ENCODE peak calls at places on chromosome 19, in four cellular contexts. M is renal cortical epithelial cell, Y is KBM-7, Q is tibial nerve. I is an unnamed sample.

GRCh38 chr19:49116544-49116943 is 2.4 kb downstream of the LIN7B start:
- DNase-seq in M (no peak), Y (peak; percentile 76), Q (peak; percentile 38), I (no peak)

GRCh38 chr19:35264281-35265125 is 4.3 kb upstream of the USF2 start:
- DNase-seq in M (peak; percentile 60), Y (peak; percentile 59), Q (peak; percentile 10), I (no peak)

GRCh38 chr19:39413269-39413902 is 917 bp downstream of the PLEKHG2 start:
- DNase-seq in M (no peak), Y (no peak), Q (no peak), I (no peak)

GRCh38 chr19:37718357-37718756 is 1.2 kb downstream of the ZNF607 start:
- DNase-seq in M (no peak), Y (peak; percentile 5), Q (no peak), I (no peak)

GRCh38 chr19:10009269-10009665 is 1.0 kb downstream of the COL5A3 start:
- DNase-seq in M (no peak), Y (no peak), Q (peak; percentile 44), I (no peak)

GRCh38 chr19:33520844-33521479 is 629 bp downstream of the PEPD start:
- DNase-seq in M (no peak), Y (no peak), Q (no peak), I (no peak)

GRCh38 chr19:31572671-31573298 is 223.5 kb upstream of the TSHZ3 start:
- DNase-seq in M (no peak), Y (no peak), Q (no peak), I (no peak)

GRCh38 chr19:11203194-11204075 is 6.1 kb upstream of the KANK2 start:
- DNase-seq in M (peak; percentile 58), Y (no peak), Q (peak; percentile 65), I (no peak)

GRCh38 chr19:5973376-5973775 is 4.6 kb downstream of the RANBP3 start:
- DNase-seq in M (no peak), Y (no peak), Q (no peak), I (no peak)

GRCh38 chr19:3409346-3410064 is 43.1 kb downstream of the NFIC start:
- DNase-seq in M (no peak), Y (no peak), Q (peak; percentile 47), I (no peak)

GRCh38 chr19:48965033-48965805 is at the start of gene FTL:
- DNase-seq in M (peak; percentile 84), Y (peak; percentile 97), Q (peak; percentile 97), I (peak; percentile 98)

GRCh38 chr19:41529484-41530183 is 46.3 kb upstream of the CEACAM21 start:
- DNase-seq in M (no peak), Y (no peak), Q (no peak), I (no peak)

GRCh38 chr19:50820549-50821247 is 2.9 kb downstream of the KLK1 start:
- DNase-seq in M (no peak), Y (peak; percentile 31), Q (no peak), I (no peak)

GRCh38 chr19:35797663-35798062 is 15.0 kb downstream of the PRODH2 start:
- DNase-seq in M (no peak), Y (no peak), Q (no peak), I (no peak)

GRCh38 chr19:10744848-10745293 is 27.0 kb downstream of the DNM2 start:
- DNase-seq in M (no peak), Y (no peak), Q (no peak), I (no peak)

GRCh38 chr19:50341091-50341564 is 12.0 kb upstream of the KCNC3 start:
- DNase-seq in M (no peak), Y (peak; percentile 38), Q (no peak), I (no peak)

GRCh38 chr19:13968999-13969398 is 16.7 kb downstream of the DCAF15 start:
- DNase-seq in M (no peak), Y (no peak), Q (no peak), I (no peak)

GRCh38 chr19:16379521-16380313 is 55.1 kb downstream of the KLF2 start:
- DNase-seq in M (no peak), Y (no peak), Q (no peak), I (peak; percentile 56)

GRCh38 chr19:19055701-19056100 is 8.1 kb upstream of the SLC25A42 start:
- DNase-seq in M (no peak), Y (no peak), Q (no peak), I (no peak)

GRCh38 chr19:38890686-38891085 is 8.7 kb downstream of the SIRT2 start:
- DNase-seq in M (no peak), Y (no peak), Q (no peak), I (no peak)

GRCh38 chr19:3722443-3723109 is 14.4 kb downstream of the TJP3 start:
- DNase-seq in M (no peak), Y (no peak), Q (no peak), I (peak; percentile 49)

GRCh38 chr19:18108897-18109296 is 11.3 kb downstream of the MAST3 start:
- DNase-seq in M (no peak), Y (no peak), Q (no peak), I (no peak)

GRCh38 chr19:41321600-41322270 is 11.8 kb downstream of the CCDC97 start:
- DNase-seq in M (peak; percentile 32), Y (peak; percentile 44), Q (no peak), I (no peak)

GRCh38 chr19:14611051-14611450 is 28.2 kb downstream of the CLEC17A start:
- DNase-seq in M (no peak), Y (no peak), Q (no peak), I (no peak)

GRCh38 chr19:19746286-19747213 is 13.6 kb upstream of the ZNF14 start:
- DNase-seq in M (no peak), Y (no peak), Q (no peak), I (no peak)

GRCh38 chr19:29290853-29291252 is 77.9 kb upstream of the UQCRFS1 start:
- DNase-seq in M (no peak), Y (no peak), Q (no peak), I (peak; percentile 50)

GRCh38 chr19:29672319-29672932 is 7.2 kb downstream of the PLEKHF1 start:
- DNase-seq in M (no peak), Y (no peak), Q (no peak), I (no peak)

GRCh38 chr19:29878973-29879654 is 62.9 kb upstream of the URI1 start:
- DNase-seq in M (peak; percentile 9), Y (peak; percentile 38), Q (no peak), I (no peak)